ENCODE peak calls at places on chromosomes 4 and X, in seven cellular contexts. One of them, this sample, is unnamed.

GRCh38 chrX:48025561-48025960 is 18.8 kb downstream of the SPACA5 start:
- DNase-seq in NCI-H1694: peak; percentile 60
- DNase-seq in epithelial cell of esophagus: peak; percentile 64
- DNase-seq in cardiac muscle cell: peak; percentile 71
- DNase-seq in adrenal gland: peak; percentile 50
- DNase-seq in activated T-cell treated with anti-CD3 and anti-CD28 coated beads for 1 hour: no peak
- DNase-seq in NCI-H1048: no peak
- DNase-seq in this sample: peak; percentile 62

GRCh38 chr4:8005814-8006215 is 66.2 kb upstream of the AFAP1 start:
- DNase-seq in adrenal gland: no peak
- DNase-seq in epithelial cell of esophagus: no peak
- DNase-seq in NCI-H1048: no peak
- DNase-seq in NCI-H1694: no peak
- DNase-seq in activated T-cell treated with anti-CD3 and anti-CD28 coated beads for 1 hour: no peak
- DNase-seq in cardiac muscle cell: no peak
- DNase-seq in this sample: no peak

GRCh38 chr4:105588252-105588651 is 35.8 kb downstream of the ARHGEF38 start:
- DNase-seq in epithelial cell of esophagus: no peak
- DNase-seq in NCI-H1694: no peak
- DNase-seq in cardiac muscle cell: no peak
- DNase-seq in activated T-cell treated with anti-CD3 and anti-CD28 coated beads for 1 hour: no peak
- DNase-seq in adrenal gland: no peak
- DNase-seq in NCI-H1048: no peak
- DNase-seq in this sample: peak; percentile 67

GRCh38 chr4:20639346-20639745 is 60.9 kb upstream of the PACRGL start:
- DNase-seq in NCI-H1694: no peak
- DNase-seq in activated T-cell treated with anti-CD3 and anti-CD28 coated beads for 1 hour: no peak
- DNase-seq in NCI-H1048: no peak
- DNase-seq in adrenal gland: no peak
- DNase-seq in cardiac muscle cell: no peak
- DNase-seq in epithelial cell of esophagus: no peak
- DNase-seq in this sample: no peak

GRCh38 chr4:151486166-151486565 is 77.2 kb downstream of the FHIP1A start:
- DNase-seq in adrenal gland: no peak
- DNase-seq in cardiac muscle cell: peak; percentile 3
- DNase-seq in epithelial cell of esophagus: no peak
- DNase-seq in activated T-cell treated with anti-CD3 and anti-CD28 coated beads for 1 hour: no peak
- DNase-seq in NCI-H1694: no peak
- DNase-seq in NCI-H1048: no peak
- DNase-seq in this sample: no peak

GRCh38 chr4:119683518-119683917 is 54.9 kb upstream of the PDE5A start:
- DNase-seq in activated T-cell treated with anti-CD3 and anti-CD28 coated beads for 1 hour: no peak
- DNase-seq in NCI-H1694: no peak
- DNase-seq in epithelial cell of esophagus: no peak
- DNase-seq in cardiac muscle cell: peak; percentile 32
- DNase-seq in adrenal gland: no peak
- DNase-seq in NCI-H1048: no peak
- DNase-seq in this sample: no peak

GRCh38 chrX:24494544-24495113 is 29.5 kb downstream of the PDK3 start:
- DNase-seq in adrenal gland: no peak
- DNase-seq in epithelial cell of esophagus: peak; percentile 82
- DNase-seq in NCI-H1694: peak; percentile 14
- DNase-seq in NCI-H1048: peak; percentile 41
- DNase-seq in cardiac muscle cell: peak; percentile 84
- DNase-seq in activated T-cell treated with anti-CD3 and anti-CD28 coated beads for 1 hour: no peak
- DNase-seq in this sample: no peak

GRCh38 chrX:121160987-121161386 is 113.6 kb downstream of the GLUD2 start:
- DNase-seq in NCI-H1048: no peak
- DNase-seq in activated T-cell treated with anti-CD3 and anti-CD28 coated beads for 1 hour: no peak
- DNase-seq in cardiac muscle cell: peak; percentile 42
- DNase-seq in epithelial cell of esophagus: peak; percentile 7
- DNase-seq in NCI-H1694: no peak
- DNase-seq in adrenal gland: no peak
- DNase-seq in this sample: no peak

GRCh38 chr4:109589119-109589518 is 29.1 kb downstream of the MCUB start:
- DNase-seq in NCI-H1694: no peak
- DNase-seq in cardiac muscle cell: no peak
- DNase-seq in NCI-H1048: no peak
- DNase-seq in activated T-cell treated with anti-CD3 and anti-CD28 coated beads for 1 hour: no peak
- DNase-seq in epithelial cell of esophagus: peak; percentile 91
- DNase-seq in adrenal gland: no peak
- DNase-seq in this sample: no peak

GRCh38 chrX:42020225-42020624 is 96.9 kb upstream of the CASK start:
- DNase-seq in cardiac muscle cell: peak; percentile 2
- DNase-seq in epithelial cell of esophagus: no peak
- DNase-seq in activated T-cell treated with anti-CD3 and anti-CD28 coated beads for 1 hour: no peak
- DNase-seq in NCI-H1048: no peak
- DNase-seq in adrenal gland: no peak
- DNase-seq in NCI-H1694: no peak
- DNase-seq in this sample: peak; percentile 14

GRCh38 chrX:46849933-46850332 is 13.1 kb downstream of the RP2 start:
- DNase-seq in NCI-H1048: no peak
- DNase-seq in adrenal gland: no peak
- DNase-seq in epithelial cell of esophagus: peak; percentile 28
- DNase-seq in activated T-cell treated with anti-CD3 and anti-CD28 coated beads for 1 hour: no peak
- DNase-seq in cardiac muscle cell: no peak
- DNase-seq in NCI-H1694: no peak
- DNase-seq in this sample: no peak

GRCh38 chr4:44638091-44638490 is 13.3 kb downstream of the YIPF7 start:
- DNase-seq in cardiac muscle cell: no peak
- DNase-seq in NCI-H1694: no peak
- DNase-seq in adrenal gland: no peak
- DNase-seq in activated T-cell treated with anti-CD3 and anti-CD28 coated beads for 1 hour: no peak
- DNase-seq in epithelial cell of esophagus: peak; percentile 11
- DNase-seq in NCI-H1048: no peak
- DNase-seq in this sample: no peak

GRCh38 chr4:40193018-40193571 is 3.7 kb upstream of the RHOH start:
- DNase-seq in activated T-cell treated with anti-CD3 and anti-CD28 coated beads for 1 hour: no peak
- DNase-seq in epithelial cell of esophagus: no peak
- DNase-seq in NCI-H1048: no peak
- DNase-seq in cardiac muscle cell: no peak
- DNase-seq in NCI-H1694: no peak
- DNase-seq in adrenal gland: no peak
- DNase-seq in this sample: peak; percentile 91

GRCh38 chr4:74543983-74544382 is 99.0 kb downstream of the AREG start:
- DNase-seq in cardiac muscle cell: peak; percentile 75
- DNase-seq in NCI-H1694: no peak
- DNase-seq in activated T-cell treated with anti-CD3 and anti-CD28 coated beads for 1 hour: no peak
- DNase-seq in adrenal gland: no peak
- DNase-seq in NCI-H1048: no peak
- DNase-seq in epithelial cell of esophagus: peak; percentile 67
- DNase-seq in this sample: no peak

GRCh38 chr4:57102050-57102564 is 8.1 kb downstream of the IGFBP7 start:
- DNase-seq in activated T-cell treated with anti-CD3 and anti-CD28 coated beads for 1 hour: no peak
- DNase-seq in cardiac muscle cell: peak; percentile 98
- DNase-seq in epithelial cell of esophagus: peak; percentile 73
- DNase-seq in NCI-H1048: no peak
- DNase-seq in NCI-H1694: no peak
- DNase-seq in adrenal gland: peak; percentile 70
- DNase-seq in this sample: no peak

GRCh38 chr4:18292411-18292810 is 270.9 kb upstream of the LCORL start:
- DNase-seq in epithelial cell of esophagus: no peak
- DNase-seq in NCI-H1048: no peak
- DNase-seq in adrenal gland: no peak
- DNase-seq in NCI-H1694: no peak
- DNase-seq in activated T-cell treated with anti-CD3 and anti-CD28 coated beads for 1 hour: no peak
- DNase-seq in cardiac muscle cell: no peak
- DNase-seq in this sample: no peak

GRCh38 chr4:67725132-67725531 is 24.2 kb upstream of the UBA6 start:
- DNase-seq in cardiac muscle cell: peak; percentile 38
- DNase-seq in NCI-H1694: no peak
- DNase-seq in NCI-H1048: no peak
- DNase-seq in adrenal gland: no peak
- DNase-seq in epithelial cell of esophagus: peak; percentile 94
- DNase-seq in activated T-cell treated with anti-CD3 and anti-CD28 coated beads for 1 hour: no peak
- DNase-seq in this sample: no peak

GRCh38 chr4:24675723-24676122 is 91.4 kb upstream of the DHX15 start:
- DNase-seq in NCI-H1048: no peak
- DNase-seq in NCI-H1694: no peak
- DNase-seq in epithelial cell of esophagus: peak; percentile 44
- DNase-seq in activated T-cell treated with anti-CD3 and anti-CD28 coated beads for 1 hour: no peak
- DNase-seq in adrenal gland: no peak
- DNase-seq in cardiac muscle cell: no peak
- DNase-seq in this sample: no peak

GRCh38 chrX:140360284-140360683 is 144.6 kb downstream of the SOX3 start:
- DNase-seq in adrenal gland: no peak
- DNase-seq in epithelial cell of esophagus: peak; percentile 2
- DNase-seq in NCI-H1694: no peak
- DNase-seq in activated T-cell treated with anti-CD3 and anti-CD28 coated beads for 1 hour: no peak
- DNase-seq in NCI-H1048: no peak
- DNase-seq in cardiac muscle cell: no peak
- DNase-seq in this sample: no peak

GRCh38 chr4:80172203-80172602 is 25.1 kb upstream of the PRDM8 start:
- DNase-seq in activated T-cell treated with anti-CD3 and anti-CD28 coated beads for 1 hour: no peak
- DNase-seq in adrenal gland: no peak
- DNase-seq in NCI-H1694: no peak
- DNase-seq in cardiac muscle cell: no peak
- DNase-seq in NCI-H1048: no peak
- DNase-seq in epithelial cell of esophagus: peak; percentile 39
- DNase-seq in this sample: no peak

GRCh38 chrX:35919536-35920309 is at the start of gene CFAP47:
- DNase-seq in adrenal gland: no peak
- DNase-seq in activated T-cell treated with anti-CD3 and anti-CD28 coated beads for 1 hour: no peak
- DNase-seq in NCI-H1694: no peak
- DNase-seq in cardiac muscle cell: no peak
- DNase-seq in NCI-H1048: no peak
- DNase-seq in epithelial cell of esophagus: peak; percentile 18
- DNase-seq in this sample: no peak

GRCh38 chrX:84453351-84454246 is 48.7 kb downstream of the HDX start:
- DNase-seq in adrenal gland: no peak
- DNase-seq in activated T-cell treated with anti-CD3 and anti-CD28 coated beads for 1 hour: no peak
- DNase-seq in cardiac muscle cell: no peak
- DNase-seq in NCI-H1048: no peak
- DNase-seq in epithelial cell of esophagus: no peak
- DNase-seq in NCI-H1694: no peak
- DNase-seq in this sample: no peak

GRCh38 chrX:153879741-153880439 is 6.1 kb downstream of the L1CAM start:
- DNase-seq in activated T-cell treated with anti-CD3 and anti-CD28 coated beads for 1 hour: no peak
- DNase-seq in cardiac muscle cell: no peak
- DNase-seq in NCI-H1048: no peak
- DNase-seq in NCI-H1694: no peak
- DNase-seq in epithelial cell of esophagus: no peak
- DNase-seq in adrenal gland: no peak
- DNase-seq in this sample: no peak

GRCh38 chr4:7358100-7358735 is 76.5 kb downstream of the PSAPL1 start:
- DNase-seq in NCI-H1048: no peak
- DNase-seq in adrenal gland: peak; percentile 86
- DNase-seq in NCI-H1694: peak; percentile 77
- DNase-seq in activated T-cell treated with anti-CD3 and anti-CD28 coated beads for 1 hour: no peak
- DNase-seq in cardiac muscle cell: peak; percentile 75
- DNase-seq in epithelial cell of esophagus: peak; percentile 5
- DNase-seq in this sample: no peak

GRCh38 chr4:20687894-20688293 is 12.4 kb upstream of the PACRGL start:
- DNase-seq in NCI-H1694: no peak
- DNase-seq in activated T-cell treated with anti-CD3 and anti-CD28 coated beads for 1 hour: no peak
- DNase-seq in NCI-H1048: no peak
- DNase-seq in epithelial cell of esophagus: peak; percentile 26
- DNase-seq in cardiac muscle cell: peak; percentile 76
- DNase-seq in adrenal gland: no peak
- DNase-seq in this sample: no peak

GRCh38 chr4:99321241-99322191 is at the start of gene ADH1B:
- DNase-seq in cardiac muscle cell: no peak
- DNase-seq in epithelial cell of esophagus: peak; percentile 0
- DNase-seq in NCI-H1694: no peak
- DNase-seq in activated T-cell treated with anti-CD3 and anti-CD28 coated beads for 1 hour: no peak
- DNase-seq in NCI-H1048: no peak
- DNase-seq in adrenal gland: no peak
- DNase-seq in this sample: no peak

GRCh38 chr4:53629296-53629695 is 38.0 kb upstream of the LNX1 start:
- DNase-seq in cardiac muscle cell: no peak
- DNase-seq in activated T-cell treated with anti-CD3 and anti-CD28 coated beads for 1 hour: no peak
- DNase-seq in adrenal gland: no peak
- DNase-seq in NCI-H1694: no peak
- DNase-seq in NCI-H1048: no peak
- DNase-seq in epithelial cell of esophagus: no peak
- DNase-seq in this sample: no peak

GRCh38 chr4:14994242-14994641 is 8.0 kb upstream of the CPEB2 start:
- DNase-seq in NCI-H1048: no peak
- DNase-seq in adrenal gland: no peak
- DNase-seq in epithelial cell of esophagus: peak; percentile 87
- DNase-seq in activated T-cell treated with anti-CD3 and anti-CD28 coated beads for 1 hour: no peak
- DNase-seq in NCI-H1694: no peak
- DNase-seq in cardiac muscle cell: peak; percentile 33
- DNase-seq in this sample: no peak

GRCh38 chrX:45842916-45843315 is 642.2 kb upstream of the DIPK2B start:
- DNase-seq in NCI-H1694: no peak
- DNase-seq in NCI-H1048: no peak
- DNase-seq in epithelial cell of esophagus: no peak
- DNase-seq in adrenal gland: no peak
- DNase-seq in cardiac muscle cell: no peak
- DNase-seq in activated T-cell treated with anti-CD3 and anti-CD28 coated beads for 1 hour: no peak
- DNase-seq in this sample: no peak

GRCh38 chr4:675980-676870 is 1.9 kb downstream of the MYL5 start:
- DNase-seq in activated T-cell treated with anti-CD3 and anti-CD28 coated beads for 1 hour: no peak
- DNase-seq in epithelial cell of esophagus: no peak
- DNase-seq in cardiac muscle cell: no peak
- DNase-seq in NCI-H1048: no peak
- DNase-seq in NCI-H1694: no peak
- DNase-seq in adrenal gland: no peak
- DNase-seq in this sample: no peak

This sample was measured in Jurkat, Clone E6-1.